ENCODE peak calls at places on chromosomes 11 and 22, in nine cellular contexts. F is stomach; G is fibroblast of pulmonary artery; R is prostate gland; J is CD8-positive, alpha-beta T cell; I is BJ; U is colonic mucosa; P is ovary; O is AG10803. N is an unnamed sample.

GRCh38 chr11:14336507-14337503 is 22.2 kb downstream of the RRAS2 start:
- DNase-seq in F (no peak), G (peak), R (no peak), J (no peak), I (peak), U (no peak), P (no peak), O (peak), N (no peak)

GRCh38 chr22:24583221-24583971 is 9.5 kb downstream of the LRRC75B start:
- DNase-seq in F (no peak), G (peak), R (no peak), J (no peak), I (no peak), U (no peak), P (no peak), O (peak), N (no peak)

GRCh38 chr11:110000045-110000502 is 93.1 kb upstream of the ZC3H12C start:
- DNase-seq in F (no peak), G (peak), R (no peak), J (no peak), I (peak), U (no peak), P (no peak), O (peak), N (no peak)

GRCh38 chr11:107929611-107930200 is 1.5 kb downstream of the RAB39A start:
- DNase-seq in F (no peak), G (no peak), R (no peak), J (no peak), I (no peak), U (no peak), P (no peak), O (no peak), N (no peak)

GRCh38 chr11:9251306-9251705 is 13.8 kb downstream of the DENND5A start:
- DNase-seq in F (no peak), G (no peak), R (no peak), J (no peak), I (no peak), U (no peak), P (no peak), O (no peak), N (no peak)

GRCh38 chr22:46501701-46502100 is 35.7 kb downstream of the CELSR1 start:
- DNase-seq in F (no peak), G (peak), R (no peak), J (no peak), I (peak), U (no peak), P (no peak), O (peak), N (no peak)

GRCh38 chr22:47050601-47051051 is 288.2 kb downstream of the TBC1D22A start:
- DNase-seq in F (no peak), G (no peak), R (no peak), J (no peak), I (no peak), U (no peak), P (no peak), O (no peak), N (no peak)

GRCh38 chr11:24637520-24637919 is 140.7 kb downstream of the LUZP2 start:
- DNase-seq in F (no peak), G (no peak), R (no peak), J (no peak), I (no peak), U (no peak), P (no peak), O (no peak), N (no peak)

GRCh38 chr11:122661182-122661945 is 5.8 kb downstream of the UBASH3B start:
- DNase-seq in F (no peak), G (no peak), R (no peak), J (no peak), I (peak), U (no peak), P (no peak), O (peak), N (no peak)

GRCh38 chr11:76196849-76197248 is 9.5 kb downstream of the WNT11 start:
- DNase-seq in F (no peak), G (no peak), R (no peak), J (no peak), I (no peak), U (no peak), P (no peak), O (no peak), N (no peak)

GRCh38 chr11:34647131-34647530 is 26.2 kb downstream of the EHF start:
- DNase-seq in F (no peak), G (no peak), R (no peak), J (no peak), I (peak), U (no peak), P (no peak), O (peak), N (no peak)

GRCh38 chr11:42974510-42974909 is 337.3 kb upstream of the API5 start:
- DNase-seq in F (no peak), G (no peak), R (no peak), J (no peak), I (no peak), U (no peak), P (no peak), O (no peak), N (no peak)

GRCh38 chr22:47048123-47049077 is 285.9 kb downstream of the TBC1D22A start:
- DNase-seq in F (no peak), G (no peak), R (no peak), J (no peak), I (no peak), U (no peak), P (no peak), O (no peak), N (no peak)

GRCh38 chr11:19789840-19790710 is 77.4 kb downstream of the NAV2 start:
- DNase-seq in F (no peak), G (peak), R (no peak), J (no peak), I (peak), U (peak), P (no peak), O (peak), N (no peak)

GRCh38 chr22:48779661-48780596 is 1047.7 kb downstream of the BRD1 start:
- DNase-seq in F (no peak), G (no peak), R (no peak), J (no peak), I (no peak), U (no peak), P (no peak), O (no peak), N (no peak)

GRCh38 chr11:82873919-82874333 is 26.3 kb downstream of the PRCP start:
- DNase-seq in F (no peak), G (no peak), R (no peak), J (no peak), I (no peak), U (no peak), P (no peak), O (no peak), N (peak)

GRCh38 chr11:17506314-17506713 is 29.7 kb upstream of the ABCC8 start:
- DNase-seq in F (no peak), G (no peak), R (no peak), J (no peak), I (no peak), U (no peak), P (no peak), O (no peak), N (no peak)

GRCh38 chr11:105609341-105609781 is 512 bp upstream of the GRIA4 start:
- DNase-seq in F (no peak), G (peak), R (no peak), J (no peak), I (no peak), U (peak), P (no peak), O (no peak), N (no peak)
- H3K4me3 ChIP-seq in F (peak), G (no peak), R (no peak), J (no peak), I (no peak), U (no peak), P (no peak), O (no peak), N (no peak)

GRCh38 chr11:1672613-1673400 is 24.2 kb upstream of the KRTAP5-6 start:
- DNase-seq in F (no peak), G (no peak), R (no peak), J (no peak), I (no peak), U (no peak), P (no peak), O (no peak), N (no peak)
- H3K4me3 ChIP-seq in F (no peak), G (no peak), R (no peak), J (no peak), I (no peak), U (no peak), P (no peak), O (no peak), N (no peak)

GRCh38 chr22:37070334-37070733 is 18.8 kb downstream of the KCTD17 start:
- DNase-seq in F (no peak), G (no peak), R (no peak), J (no peak), I (no peak), U (no peak), P (no peak), O (no peak), N (no peak)

GRCh38 chr22:37069719-37070118 is 18.2 kb downstream of the KCTD17 start:
- DNase-seq in F (no peak), G (no peak), R (no peak), J (no peak), I (no peak), U (no peak), P (no peak), O (no peak), N (no peak)

GRCh38 chr22:37069319-37069718 is 17.8 kb downstream of the KCTD17 start:
- DNase-seq in F (no peak), G (no peak), R (no peak), J (no peak), I (no peak), U (no peak), P (no peak), O (no peak), N (no peak)

GRCh38 chr22:37070744-37071143 is 19.2 kb downstream of the KCTD17 start:
- DNase-seq in F (no peak), G (no peak), R (no peak), J (no peak), I (no peak), U (no peak), P (no peak), O (no peak), N (no peak)

DNA sequence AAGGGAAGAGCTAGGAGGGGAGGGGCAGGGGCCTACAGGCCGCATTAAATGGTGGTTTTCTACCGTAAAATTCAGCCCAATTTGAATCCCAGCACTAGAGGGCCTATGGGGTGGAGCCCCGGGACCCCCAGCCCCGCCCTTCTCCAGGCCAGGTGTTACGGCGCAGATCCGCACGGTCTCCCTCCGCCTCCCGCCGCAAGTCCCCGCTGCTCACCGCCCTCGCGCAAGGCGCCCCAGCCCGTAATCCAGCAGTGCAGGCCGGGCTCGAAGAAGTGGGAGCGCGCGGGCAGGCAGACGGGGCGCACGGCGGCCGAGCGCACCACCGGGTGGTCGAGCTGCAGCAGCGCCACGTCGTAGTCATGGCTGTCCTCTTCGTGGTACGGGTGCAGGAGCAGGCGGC is 17.3 kb downstream of the KCTD17 start:
- DNase-seq in F (no peak), G (no peak), R (no peak), J (no peak), I (no peak), U (no peak), P (no peak), O (no peak), N (no peak)
- H3K4me3 ChIP-seq in F (no peak), G (no peak), R (no peak), J (no peak), I (no peak), U (no peak), P (no peak), O (no peak), N (no peak)

GRCh38 chr11:64990222-64990918 is 6.4 kb downstream of the BATF2 start:
- DNase-seq in F (no peak), G (peak), R (no peak), J (no peak), I (no peak), U (no peak), P (no peak), O (no peak), N (no peak)
- H3K4me3 ChIP-seq in F (peak), G (no peak), R (no peak), J (no peak), I (no peak), U (no peak), P (no peak), O (no peak), N (no peak)

DNA sequence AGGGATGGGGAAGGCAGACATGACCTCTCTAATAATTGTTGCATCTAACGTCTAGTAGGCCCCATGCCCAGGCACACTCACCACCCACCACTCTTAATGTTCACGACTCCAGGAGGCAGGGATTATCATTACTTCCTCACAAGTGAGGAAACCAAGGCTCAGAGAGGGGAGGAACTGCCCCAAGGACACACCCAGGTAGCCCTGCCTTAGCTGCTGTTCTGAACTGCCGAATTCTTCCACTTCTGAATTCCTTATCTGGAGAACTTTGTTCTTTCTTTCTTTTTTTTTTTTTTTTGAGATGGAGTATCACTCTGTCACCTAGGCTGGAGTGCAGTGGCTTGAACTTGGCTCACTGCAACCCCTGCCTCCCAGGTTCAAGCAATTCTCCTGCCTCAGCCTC is 16.7 kb downstream of the SLCO2B1 start:
- DNase-seq in F (no peak), G (no peak), R (no peak), J (no peak), I (no peak), U (peak), P (no peak), O (no peak), N (no peak)
- H3K4me3 ChIP-seq in F (no peak), G (no peak), R (no peak), J (no peak), I (no peak), U (no peak), P (no peak), O (no peak), N (no peak)

DNA sequence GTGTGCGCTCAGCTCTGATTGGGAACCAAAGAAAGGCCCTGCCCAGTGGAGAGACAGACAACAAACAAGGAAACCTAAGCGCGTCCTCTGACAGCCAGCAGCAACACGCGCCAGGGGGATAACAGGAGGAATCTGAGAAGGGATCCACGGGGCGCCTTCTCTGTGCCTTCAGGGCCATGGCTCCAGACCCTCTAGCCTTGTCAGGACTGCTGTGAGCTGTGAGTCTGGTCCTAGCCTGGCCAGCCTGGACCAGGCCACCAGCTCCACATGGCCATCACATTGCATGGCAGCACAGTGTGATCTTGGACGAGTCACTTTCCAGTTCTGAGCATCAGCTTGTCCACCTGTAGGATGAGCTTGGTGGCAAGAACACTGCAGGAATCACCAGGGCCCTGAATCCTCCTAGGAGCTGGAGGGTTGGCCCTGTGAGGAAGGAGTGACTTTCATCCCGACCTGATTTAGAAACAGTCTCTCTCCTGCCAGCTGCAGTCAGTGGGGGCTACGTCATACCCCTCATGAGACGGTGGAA is 11.8 kb upstream of the MGAT3 start:
- DNase-seq in F (no peak), G (no peak), R (no peak), J (no peak), I (no peak), U (no peak), P (no peak), O (no peak), N (no peak)
- H3K4me3 ChIP-seq in F (no peak), G (no peak), R (no peak), J (no peak), I (no peak), U (no peak), P (no peak), O (no peak), N (no peak)

GRCh38 chr11:71251761-71252433 is 480 bp downstream of the SHANK2 start:
- DNase-seq in F (peak), G (no peak), R (peak), J (no peak), I (no peak), U (peak), P (no peak), O (no peak), N (no peak)
- H3K4me3 ChIP-seq in F (peak), G (peak), R (peak), J (no peak), I (peak), U (peak), P (peak), O (peak), N (no peak)

GRCh38 chr11:68354181-68354872 is 41.9 kb downstream of the LRP5 start:
- DNase-seq in F (peak), G (peak), R (peak), J (no peak), I (peak), U (peak), P (peak), O (peak), N (no peak)
- H3K4me3 ChIP-seq in F (peak), G (no peak), R (no peak), J (no peak), I (no peak), U (no peak), P (no peak), O (peak), N (no peak)

GRCh38 chr11:67051494-67051893 is 5.2 kb upstream of the RHOD start:
- DNase-seq in F (no peak), G (no peak), R (no peak), J (no peak), I (no peak), U (no peak), P (no peak), O (no peak), N (no peak)

GRCh38 chr11:67048515-67048914 is 8.1 kb upstream of the RHOD start:
- DNase-seq in F (no peak), G (no peak), R (no peak), J (no peak), I (no peak), U (no peak), P (no peak), O (peak), N (no peak)

GRCh38 chr11:67052891-67053290 is 3.8 kb upstream of the RHOD start:
- DNase-seq in F (no peak), G (no peak), R (no peak), J (no peak), I (no peak), U (no peak), P (no peak), O (no peak), N (no peak)

GRCh38 chr11:67051945-67052488 is 4.6 kb upstream of the RHOD start:
- DNase-seq in F (no peak), G (no peak), R (no peak), J (no peak), I (no peak), U (no peak), P (no peak), O (no peak), N (no peak)

GRCh38 chr11:67050139-67050538 is 6.5 kb upstream of the RHOD start:
- DNase-seq in F (no peak), G (no peak), R (no peak), J (no peak), I (no peak), U (no peak), P (no peak), O (no peak), N (no peak)
- H3K4me3 ChIP-seq in F (no peak), G (no peak), R (no peak), J (no peak), I (no peak), U (no peak), P (no peak), O (no peak), N (no peak)